ENCODE peak calls at places on chromosomes 5 and 9, in six cellular contexts. B is lower leg skin, S is heart left ventricle, D is choroid plexus epithelial cell, T is adrenal gland, Z is HCT116. P is an unnamed sample.

GRCh38 chr9:130381660-130382059 is 63.1 kb upstream of the ASS1 start:
- DNase-seq in B (no peak), S (no peak), D (no peak), T (no peak), Z (no peak), P (no peak)

GRCh38 chr5:77588175-77588574 is 50.3 kb downstream of the OTP start:
- DNase-seq in B (no peak), S (no peak), D (no peak), T (no peak), Z (no peak), P (no peak)

GRCh38 chr9:95099321-95100070 is 218.0 kb downstream of the FANCC start:
- DNase-seq in B (no peak), S (no peak), D (no peak), T (no peak), Z (no peak), P (no peak)

GRCh38 chr5:135880801-135881200 is 14.8 kb downstream of the IL9 start:
- DNase-seq in B (peak), S (no peak), D (no peak), T (no peak), Z (no peak), P (no peak)

GRCh38 chr5:180611140-180611850 is 20.0 kb upstream of the SCGB3A1 start:
- DNase-seq in B (no peak), S (no peak), D (no peak), T (no peak), Z (no peak), P (no peak)

GRCh38 chr5:115963566-115963965 is 1.3 kb downstream of the LVRN start:
- DNase-seq in B (no peak), S (no peak), D (peak), T (no peak), Z (no peak), P (no peak)

GRCh38 chr9:27384262-27385014 is 87.5 kb upstream of the EQTN start:
- DNase-seq in B (no peak), S (no peak), D (no peak), T (no peak), Z (no peak), P (no peak)

GRCh38 chr9:34227445-34227844 is 48.6 kb downstream of the UBAP1 start:
- DNase-seq in B (no peak), S (no peak), D (peak), T (no peak), Z (no peak), P (peak)

GRCh38 chr9:92717201-92718085 is 47.2 kb downstream of the BICD2 start:
- DNase-seq in B (peak), S (no peak), D (no peak), T (peak), Z (no peak), P (no peak)

GRCh38 chr5:149161026-149161687 is 19.9 kb downstream of the ABLIM3 start:
- DNase-seq in B (no peak), S (no peak), D (no peak), T (no peak), Z (no peak), P (no peak)

GRCh38 chr5:141484499-141485304 is at the start of gene PCDHGC4:
- DNase-seq in B (no peak), S (no peak), D (peak), T (no peak), Z (no peak), P (no peak)

GRCh38 chr5:138664276-138664943 is 88.8 kb upstream of the CTNNA1 start:
- DNase-seq in B (peak), S (peak), D (peak), T (no peak), Z (no peak), P (peak)

GRCh38 chr5:134268919-134269318 is 43.0 kb upstream of the PPP2CA start:
- DNase-seq in B (no peak), S (no peak), D (no peak), T (no peak), Z (no peak), P (no peak)

GRCh38 chr5:36200513-36200912 is 41.2 kb downstream of the NADK2 start:
- DNase-seq in B (no peak), S (no peak), D (peak), T (no peak), Z (no peak), P (peak)

GRCh38 chr5:178690208-178690607 is 40.3 kb downstream of the ZNF354A start:
- DNase-seq in B (no peak), S (no peak), D (peak), T (no peak), Z (no peak), P (no peak)

GRCh38 chr5:148949871-148950863 is 112.7 kb downstream of the SH3TC2 start:
- DNase-seq in B (peak), S (peak), D (no peak), T (no peak), Z (no peak), P (peak)

GRCh38 chr5:79759436-79759835 is 69.8 kb downstream of the CMYA5 start:
- DNase-seq in B (no peak), S (no peak), D (peak), T (no peak), Z (no peak), P (peak)

GRCh38 chr9:130768265-130768664 is 66.8 kb upstream of the ABL1 start:
- DNase-seq in B (no peak), S (no peak), D (peak), T (no peak), Z (no peak), P (no peak)

GRCh38 chr5:32388429-32389111 is 56.0 kb downstream of the ZFR start:
- DNase-seq in B (no peak), S (no peak), D (peak), T (no peak), Z (no peak), P (peak)

GRCh38 chr9:37801287-37801850 is 772 bp downstream of the DCAF10 start:
- DNase-seq in B (peak), S (peak), D (peak), T (peak), Z (no peak), P (peak)

GRCh38 chr9:97510797-97511761 is 9.6 kb downstream of the TMOD1 start:
- DNase-seq in B (no peak), S (no peak), D (peak), T (peak), Z (no peak), P (peak)

GRCh38 chr5:81420039-81420667 is 26.2 kb upstream of the ACOT12 start:
- DNase-seq in B (no peak), S (no peak), D (peak), T (no peak), Z (peak), P (peak)

GRCh38 chr5:35884125-35884788 is 27.6 kb downstream of the IL7R start:
- DNase-seq in B (no peak), S (no peak), D (peak), T (no peak), Z (no peak), P (peak)

GRCh38 chr5:27020965-27021364 is 17.4 kb downstream of the CDH9 start:
- DNase-seq in B (no peak), S (no peak), D (peak), T (no peak), Z (no peak), P (peak)

GRCh38 chr5:171397190-171397589 is 9.5 kb downstream of the NPM1 start:
- DNase-seq in B (no peak), S (no peak), D (no peak), T (no peak), Z (no peak), P (no peak)

GRCh38 chr5:91293131-91293530 is 90.0 kb downstream of the ARRDC3 start:
- DNase-seq in B (no peak), S (no peak), D (peak), T (no peak), Z (no peak), P (peak)

GRCh38 chr5:45454114-45454513 is 242.1 kb downstream of the HCN1 start:
- DNase-seq in B (no peak), S (peak), D (peak), T (peak), Z (peak), P (no peak)

GRCh38 chr9:37037744-37038640 is 3.9 kb upstream of the PAX5 start:
- DNase-seq in B (peak), S (no peak), D (no peak), T (no peak), Z (no peak), P (no peak)

GRCh38 chr5:30436718-30437117 is 756.8 kb upstream of the CDH6 start:
- DNase-seq in B (no peak), S (no peak), D (no peak), T (no peak), Z (no peak), P (no peak)

GRCh38 chr9:91818647-91819403 is 131.2 kb downstream of the ROR2 start:
- DNase-seq in B (no peak), S (no peak), D (no peak), T (no peak), Z (no peak), P (no peak)

GRCh38 chr5:96752341-96753016 is 55.3 kb downstream of the ERAP1 start:
- DNase-seq in B (no peak), S (no peak), D (peak), T (peak), Z (peak), P (peak)

GRCh38 chr5:158875272-158875679 is 224.4 kb downstream of the EBF1 start:
- DNase-seq in B (no peak), S (no peak), D (peak), T (no peak), Z (no peak), P (peak)

GRCh38 chr9:8394341-8394740 is 594.8 kb upstream of the DMAC1 start:
- DNase-seq in B (no peak), S (no peak), D (no peak), T (no peak), Z (no peak), P (no peak)

GRCh38 chr5:65062684-65063083 is 294.0 kb downstream of the CWC27 start:
- DNase-seq in B (no peak), S (peak), D (peak), T (peak), Z (no peak), P (peak)

GRCh38 chr9:107504585-107505455 is 15.3 kb upstream of the KLF4 start:
- DNase-seq in B (peak), S (no peak), D (peak), T (no peak), Z (no peak), P (peak)

GRCh38 chr5:30551614-30552013 is 641.9 kb upstream of the CDH6 start:
- DNase-seq in B (no peak), S (no peak), D (no peak), T (no peak), Z (no peak), P (no peak)

GRCh38 chr9:87959916-87960581 is 14.3 kb downstream of the CDK20 start:
- DNase-seq in B (no peak), S (no peak), D (peak), T (peak), Z (no peak), P (peak)

GRCh38 chr9:18707078-18707477 is 233.1 kb downstream of the ADAMTSL1 start:
- DNase-seq in B (no peak), S (no peak), D (peak), T (no peak), Z (no peak), P (peak)

GRCh38 chr9:109880276-109881169 is 100.5 kb downstream of the PALM2AKAP2 start:
- DNase-seq in B (no peak), S (no peak), D (peak), T (no peak), Z (peak), P (peak)

GRCh38 chr5:66129184-66129583 is 14.9 kb upstream of the SREK1 start:
- DNase-seq in B (no peak), S (no peak), D (no peak), T (no peak), Z (no peak), P (no peak)

GRCh38 chr5:4019841-4020240 is 424.2 kb downstream of the IRX1 start:
- DNase-seq in B (no peak), S (no peak), D (no peak), T (no peak), Z (no peak), P (no peak)
- H3K4me3 ChIP-seq in B (no peak), S (no peak), D (no peak), T (no peak), Z (no peak), P (no peak)

DNA sequence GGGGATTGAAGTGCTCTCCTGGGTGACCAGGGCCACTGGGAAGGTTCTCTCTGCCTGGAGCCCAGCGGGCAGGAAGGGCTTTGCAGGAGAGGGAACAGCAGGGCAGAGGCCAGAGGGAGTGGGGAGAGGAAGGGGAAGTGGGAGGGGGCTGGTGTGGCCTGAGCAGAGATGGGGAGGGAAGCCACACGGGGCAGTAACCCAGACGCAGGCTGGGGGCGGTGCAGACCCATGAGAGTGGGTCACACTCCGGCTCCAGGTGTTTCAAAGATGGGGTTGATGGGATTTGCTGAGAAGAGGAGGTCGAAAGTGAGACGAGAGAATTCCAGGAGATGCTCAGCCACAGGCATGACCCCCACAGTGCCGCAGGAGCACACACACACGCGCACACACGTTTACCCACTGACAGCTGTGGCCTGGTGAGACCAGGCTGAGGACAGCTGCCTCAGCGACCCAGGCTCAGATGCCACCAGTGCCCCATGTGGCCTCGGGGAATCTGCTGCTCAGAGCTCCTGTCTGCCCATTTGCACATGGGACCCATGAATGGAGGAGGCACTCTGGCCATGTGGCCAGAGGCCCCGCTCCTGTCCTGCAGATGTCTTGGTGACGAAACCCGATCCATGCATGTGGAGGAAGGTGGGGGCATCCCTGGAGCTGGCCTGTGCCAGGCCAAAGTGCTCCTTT is 32.7 kb upstream of the FCN2 start:
- DNase-seq in B (no peak), S (no peak), D (no peak), T (no peak), Z (no peak), P (no peak)
- TF ChIP-seq CTCF in B (no peak), S (no peak), D (no peak), T (no peak), Z (no peak), P (no peak)

GRCh38 chr5:113235884-113236283 is 198.9 kb downstream of the TSSK1B start:
- DNase-seq in B (no peak), S (no peak), D (no peak), T (no peak), Z (peak), P (no peak)

GRCh38 chr5:113236536-113237308 is 198.1 kb downstream of the TSSK1B start:
- DNase-seq in B (no peak), S (no peak), D (no peak), T (no peak), Z (no peak), P (no peak)

GRCh38 chr5:113240951-113241726 is 193.7 kb downstream of the TSSK1B start:
- DNase-seq in B (no peak), S (no peak), D (no peak), T (no peak), Z (no peak), P (no peak)

GRCh38 chr5:113240032-113240431 is 194.8 kb downstream of the TSSK1B start:
- DNase-seq in B (no peak), S (no peak), D (no peak), T (no peak), Z (no peak), P (no peak)

GRCh38 chr5:113237893-113238292 is 196.9 kb downstream of the TSSK1B start:
- DNase-seq in B (no peak), S (no peak), D (no peak), T (no peak), Z (no peak), P (no peak)
- H3K4me3 ChIP-seq in B (no peak), S (no peak), D (no peak), T (no peak), Z (no peak), P (no peak)

GRCh38 chr9:22108581-22109370 is 99.7 kb upstream of the CDKN2B start:
- DNase-seq in B (no peak), S (no peak), D (no peak), T (no peak), Z (no peak), P (no peak)
- TF ChIP-seq CTCF in B (no peak), S (no peak), D (no peak), T (no peak), Z (no peak), P (no peak)